ENCODE peak calls at places on chromosome 3, in seven cellular contexts. F, C, E, B, J, D and K are unnamed samples.

GRCh38 chr3:141834296-141834695 is 42.1 kb upstream of the ATP1B3 start:
- DNase-seq in E (no peak), D (no peak), B (no peak), C (no peak), F (no peak), J (no peak), K (no peak)

GRCh38 chr3:9700536-9700935 is 3.1 kb upstream of the CPNE9 start:
- DNase-seq in E (no peak), J (no peak), D (no peak), B (no peak), F (no peak), C (no peak), K (no peak)

GRCh38 chr3:38022301-38022700 is 7.1 kb downstream of the PLCD1 start:
- DNase-seq in D (peak), E (no peak), B (no peak), J (no peak), F (no peak), C (no peak), K (no peak)

GRCh38 chr3:126316515-126316939 is 40.7 kb downstream of the KLF15 start:
- DNase-seq in D (peak), E (no peak), B (no peak), J (no peak), C (no peak), F (no peak), K (no peak)

GRCh38 chr3:45067486-45067885 is 41.4 kb downstream of the CLEC3B start:
- DNase-seq in E (no peak), J (peak), D (no peak), B (no peak), F (no peak), C (no peak), K (no peak)

GRCh38 chr3:17355591-17355990 is 386.8 kb downstream of the TBC1D5 start:
- DNase-seq in D (no peak), F (no peak), J (peak), E (no peak), C (no peak), B (no peak), K (peak)

GRCh38 chr3:88595025-88595424 is 445.3 kb downstream of the C3orf38 start:
- DNase-seq in F (no peak), B (no peak), D (no peak), E (no peak), C (no peak), J (peak), K (no peak)

GRCh38 chr3:150130404-150131100 is 159.9 kb upstream of the PFN2 start:
- DNase-seq in E (peak), B (no peak), J (no peak), F (no peak), C (no peak), D (no peak), K (no peak)

GRCh38 chr3:190266915-190267290 is 55.3 kb downstream of the CLDN1 start:
- DNase-seq in C (no peak), E (no peak), B (no peak), D (no peak), F (no peak), J (peak), K (no peak)

GRCh38 chr3:113908133-113908532 is 39.7 kb upstream of the ZDHHC23 start:
- DNase-seq in F (no peak), J (no peak), D (no peak), E (no peak), C (no peak), B (no peak), K (no peak)

GRCh38 chr3:115464036-115464435 is 159.3 kb upstream of the GAP43 start:
- DNase-seq in F (no peak), C (no peak), B (no peak), E (no peak), D (no peak), J (no peak), K (no peak)

GRCh38 chr3:42838571-42838970 is 29.3 kb downstream of the ACKR2 start:
- DNase-seq in E (no peak), B (no peak), F (no peak), J (no peak), D (no peak), C (no peak), K (no peak)

GRCh38 chr3:52032702-52033408 is 23.5 kb downstream of the DUSP7 start:
- DNase-seq in J (no peak), D (no peak), E (no peak), F (no peak), C (no peak), B (no peak), K (no peak)

GRCh38 chr3:133124511-133124910 is 86.3 kb downstream of the TMEM108 start:
- DNase-seq in J (no peak), C (peak), D (no peak), F (no peak), E (no peak), B (peak), K (no peak)

GRCh38 chr3:39718674-39719595 is 90.5 kb upstream of the MYRIP start:
- DNase-seq in J (peak), C (no peak), F (no peak), D (no peak), E (no peak), B (no peak), K (peak)

GRCh38 chr3:158909870-158910269 is 108.0 kb downstream of the MFSD1 start:
- DNase-seq in C (no peak), B (no peak), F (no peak), D (no peak), J (peak), E (no peak), K (no peak)

GRCh38 chr3:57164606-57165573 is at the start of gene IL17RD:
- DNase-seq in F (peak), C (peak), B (peak), J (peak), D (peak), E (peak), K (peak)

GRCh38 chr3:38049358-38050126 is 10.5 kb downstream of the DLEC1 start:
- DNase-seq in B (no peak), E (no peak), D (no peak), J (no peak), F (no peak), C (no peak), K (no peak)

GRCh38 chr3:9809239-9809614 is 835 bp upstream of the TTLL3 start:
- DNase-seq in J (no peak), E (no peak), B (no peak), C (no peak), D (no peak), F (peak), K (no peak)

GRCh38 chr3:24299236-24299635 is 195.4 kb downstream of the THRB start:
- DNase-seq in E (no peak), B (no peak), F (no peak), J (peak), C (no peak), D (no peak), K (no peak)

GRCh38 chr3:179842061-179842460 is 189.2 kb downstream of the USP13 start:
- DNase-seq in E (no peak), D (no peak), B (no peak), J (no peak), F (no peak), C (no peak), K (no peak)

GRCh38 chr3:14431928-14432834 is 29.8 kb downstream of the SLC6A6 start:
- DNase-seq in E (no peak), F (peak), J (peak), B (peak), D (peak), C (peak), K (no peak)

GRCh38 chr3:79297242-79297641 is 470.6 kb downstream of the ROBO1 start:
- DNase-seq in E (no peak), B (no peak), F (no peak), C (no peak), D (no peak), J (peak), K (peak)

GRCh38 chr3:123678108-123678511 is 93.3 kb upstream of the HACD2 start:
- DNase-seq in D (no peak), B (no peak), E (no peak), C (no peak), J (peak), F (no peak), K (peak)

GRCh38 chr3:186782542-186783069 is 771 bp upstream of the EIF4A2 start:
- DNase-seq in B (no peak), F (peak), J (no peak), E (no peak), C (no peak), D (no peak), K (no peak)

GRCh38 chr3:98341758-98342157 is 11.9 kb upstream of the OR5K4 start:
- DNase-seq in J (no peak), D (no peak), F (no peak), E (no peak), B (no peak), C (no peak), K (no peak)

GRCh38 chr3:43291546-43291945 is 5.2 kb downstream of the SNRK start:
- DNase-seq in C (no peak), B (no peak), F (no peak), D (no peak), E (no peak), J (no peak), K (no peak)

DNA sequence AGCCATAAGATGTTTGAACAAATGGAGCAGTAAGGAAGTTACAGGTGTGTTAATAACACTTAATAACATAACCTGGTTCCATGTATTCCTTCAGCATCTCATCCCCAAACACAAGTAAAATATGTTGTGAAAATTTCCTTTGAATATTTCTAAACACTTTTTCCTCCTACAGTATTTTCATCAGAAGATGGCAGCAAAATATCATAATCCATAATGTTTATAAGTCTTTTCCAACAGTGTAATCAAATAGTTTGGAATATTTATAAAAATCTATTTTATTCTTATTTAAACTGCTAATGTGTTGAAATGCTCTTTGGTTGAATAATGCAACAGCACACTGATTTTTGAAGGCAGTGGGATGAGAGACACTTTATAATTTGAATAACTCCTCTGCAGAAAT is 1020.5 kb downstream of the OTOL1 start:
- DNase-seq in D (no peak), C (no peak), E (no peak), F (no peak), J (peak), B (no peak), K (no peak)
- TF ChIP-seq CTCF in D (no peak), C (no peak), E (no peak), F (no peak), J (no peak), B (no peak), K (no peak)

DNA sequence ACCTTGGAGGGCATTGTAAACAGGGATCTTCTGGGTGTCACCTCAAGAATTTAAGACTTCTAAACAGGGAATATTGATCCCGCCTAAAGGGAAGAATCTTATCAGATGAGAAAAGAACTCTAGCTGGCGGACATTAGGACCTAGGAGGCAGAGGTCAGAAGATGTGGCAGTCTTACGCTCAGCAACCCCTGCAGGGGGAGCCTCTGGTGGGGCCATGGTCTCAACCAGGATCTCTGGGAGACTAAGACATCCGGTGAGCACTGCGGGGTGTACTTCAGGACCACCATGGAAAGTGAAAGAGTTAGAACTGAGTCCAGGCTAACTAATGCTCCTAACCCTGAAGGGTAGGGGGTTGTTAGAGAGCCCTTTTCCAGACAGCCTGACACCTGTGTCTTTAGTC is 295.2 kb downstream of the VGLL3 start:
- DNase-seq in E (no peak), J (no peak), D (no peak), F (no peak), C (no peak), B (no peak), K (no peak)
- TF ChIP-seq CTCF in E (peak), J (no peak), D (no peak), F (no peak), C (no peak), B (no peak), K (no peak)

DNA sequence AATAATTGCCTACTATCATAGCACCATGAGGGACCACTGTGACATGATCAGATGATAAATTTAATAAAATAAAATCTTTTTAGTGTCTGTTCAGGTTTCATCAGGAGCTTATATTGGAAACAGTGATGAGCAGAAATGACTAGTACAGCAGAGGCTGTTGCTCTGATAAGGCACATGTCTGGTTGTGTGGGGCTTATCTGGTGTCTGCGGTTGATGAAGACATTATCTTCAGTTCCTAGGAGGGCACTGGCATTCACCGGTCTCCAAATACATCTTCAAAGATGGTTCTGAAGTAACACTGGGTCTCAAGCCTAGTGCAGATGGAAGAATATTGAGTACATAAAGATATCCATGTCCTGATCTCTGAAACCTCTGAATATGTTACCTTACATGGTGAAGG is 125.3 kb downstream of the SUCNR1 start:
- DNase-seq in J (no peak), E (no peak), D (no peak), B (no peak), F (no peak), C (no peak), K (no peak)
- TF ChIP-seq CTCF in J (no peak), E (no peak), D (no peak), B (no peak), F (no peak), C (no peak), K (no peak)

DNA sequence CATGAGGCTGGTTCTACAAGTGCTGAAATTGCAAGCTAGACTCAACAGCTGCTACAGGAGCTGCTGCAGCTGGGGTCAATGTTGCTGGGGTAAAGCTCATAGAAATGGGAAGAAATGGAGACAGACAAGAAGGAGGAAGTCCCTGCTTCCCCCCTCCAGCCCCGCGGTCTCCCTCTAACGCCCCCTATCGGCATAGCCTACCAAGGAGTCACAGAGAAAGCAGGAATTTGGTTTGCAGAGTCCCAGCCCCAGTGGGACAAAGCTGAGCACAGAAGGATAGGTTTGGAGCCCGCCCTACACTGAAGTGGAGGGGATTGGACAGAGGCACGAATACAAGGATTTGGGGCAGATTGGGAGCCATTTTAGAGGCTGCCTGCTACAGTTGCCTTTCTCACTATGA is 176.9 kb upstream of the ANKRD28 start:
- DNase-seq in E (peak), F (no peak), J (no peak), D (no peak), B (no peak), C (no peak), K (no peak)
- TF ChIP-seq CTCF in E (peak), F (no peak), J (peak), D (no peak), B (no peak), C (no peak), K (peak)

DNA sequence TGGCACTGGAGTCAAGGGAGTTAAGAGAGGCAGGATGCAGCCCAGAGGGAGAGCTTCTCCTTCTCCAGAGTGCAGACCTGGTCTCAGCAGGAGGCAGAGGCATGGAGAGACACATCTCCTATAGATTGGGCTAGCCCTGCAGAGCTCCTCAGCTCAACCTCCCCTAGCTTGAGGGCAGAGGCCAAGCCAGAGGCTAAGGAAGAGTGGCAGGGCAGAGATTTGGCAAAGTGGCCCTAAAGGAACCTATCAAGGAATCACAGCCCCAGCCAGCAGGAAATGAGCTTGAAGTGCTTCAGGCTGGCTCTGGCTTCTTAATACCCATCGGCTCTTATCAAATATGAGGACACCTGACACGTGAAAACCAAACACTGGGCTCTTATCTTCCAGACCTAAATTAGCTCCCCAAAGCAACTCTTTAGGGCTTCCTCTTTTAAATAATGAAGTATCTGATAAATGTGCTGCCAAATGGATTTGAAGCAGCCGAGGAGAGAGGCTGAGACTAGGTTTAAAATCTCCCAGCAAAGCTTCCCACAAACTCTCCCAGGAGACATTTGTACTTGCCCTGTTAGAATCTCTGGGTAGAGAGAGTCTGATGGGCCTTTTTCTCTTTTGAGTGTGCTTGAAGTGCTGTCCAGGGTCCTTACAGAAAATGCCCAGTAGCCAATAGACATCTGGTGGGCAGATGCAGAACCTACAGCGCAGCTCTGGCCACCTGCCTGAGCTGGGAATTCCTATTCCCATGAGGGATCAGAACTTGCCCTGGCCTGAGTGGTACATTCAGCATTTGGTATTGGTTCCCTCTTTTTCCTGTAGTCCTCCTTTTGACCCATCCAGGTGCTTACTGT is 271.4 kb downstream of the CLSTN2 start:
- DNase-seq in D (no peak), B (no peak), F (no peak), E (no peak), C (no peak), J (peak), K (peak)
- TF ChIP-seq CTCF in D (peak), B (peak), F (no peak), E (peak), C (peak), J (peak), K (peak)

DNA sequence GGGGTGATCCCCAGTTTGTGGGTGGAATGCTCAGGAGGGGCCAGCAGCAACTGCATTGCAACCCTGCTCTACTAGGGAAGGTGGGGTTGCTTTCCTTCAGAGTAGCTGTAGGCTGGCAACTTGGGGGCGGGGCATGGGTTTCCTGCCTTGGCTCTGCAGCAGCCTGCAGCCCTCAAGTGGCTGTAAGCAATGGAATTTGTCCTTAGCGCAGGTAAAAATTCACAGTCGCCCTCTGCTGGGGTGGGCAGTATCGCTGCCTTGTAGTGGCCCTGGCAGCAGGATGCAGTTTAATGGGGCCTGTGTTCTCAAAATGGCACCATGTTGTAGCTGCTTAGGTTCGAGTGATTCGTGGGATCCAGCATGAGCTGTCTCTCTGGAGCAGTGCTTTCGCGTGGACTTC is 29.8 kb downstream of the STT3B start:
- DNase-seq in J (no peak), C (peak), F (no peak), E (peak), D (no peak), B (peak), K (no peak)
- TF ChIP-seq CTCF in J (no peak), C (no peak), F (no peak), E (peak), D (no peak), B (no peak), K (no peak)

DNA sequence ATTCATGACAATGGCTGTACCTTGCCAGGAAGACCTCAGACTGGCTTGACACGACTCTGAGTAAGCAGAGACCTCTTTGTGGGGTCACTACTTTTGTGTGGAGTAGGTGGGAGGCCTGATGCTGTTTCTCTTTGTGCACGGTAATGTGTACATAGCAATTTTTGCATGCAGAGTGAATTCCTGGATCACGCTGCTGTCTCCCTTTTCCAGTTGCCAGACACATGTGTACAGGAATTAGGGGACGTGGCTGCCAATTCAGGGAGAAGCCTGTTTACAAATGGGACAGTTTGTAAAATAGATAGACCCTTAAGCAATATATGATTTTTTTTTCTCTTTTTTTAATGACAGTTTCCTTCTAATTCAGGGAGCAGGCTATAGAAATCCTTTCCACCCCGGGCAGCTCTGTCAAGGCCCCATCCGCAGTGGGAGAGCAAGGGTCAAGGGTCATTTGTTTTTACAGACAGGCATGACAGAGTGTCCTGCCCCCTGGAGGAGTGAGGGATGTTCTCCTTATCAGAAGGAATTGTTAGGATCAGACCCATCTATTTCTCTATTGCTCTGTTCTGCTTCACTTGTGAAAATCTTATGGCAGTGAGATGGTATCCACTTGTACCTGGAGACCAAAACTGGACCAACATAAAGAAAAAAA is 4.7 kb downstream of the CACNA1D start:
- DNase-seq in B (no peak), C (no peak), J (no peak), D (no peak), F (no peak), E (no peak), K (no peak)
- TF ChIP-seq CTCF in B (no peak), C (no peak), J (peak), D (no peak), F (no peak), E (peak), K (no peak)

DNA sequence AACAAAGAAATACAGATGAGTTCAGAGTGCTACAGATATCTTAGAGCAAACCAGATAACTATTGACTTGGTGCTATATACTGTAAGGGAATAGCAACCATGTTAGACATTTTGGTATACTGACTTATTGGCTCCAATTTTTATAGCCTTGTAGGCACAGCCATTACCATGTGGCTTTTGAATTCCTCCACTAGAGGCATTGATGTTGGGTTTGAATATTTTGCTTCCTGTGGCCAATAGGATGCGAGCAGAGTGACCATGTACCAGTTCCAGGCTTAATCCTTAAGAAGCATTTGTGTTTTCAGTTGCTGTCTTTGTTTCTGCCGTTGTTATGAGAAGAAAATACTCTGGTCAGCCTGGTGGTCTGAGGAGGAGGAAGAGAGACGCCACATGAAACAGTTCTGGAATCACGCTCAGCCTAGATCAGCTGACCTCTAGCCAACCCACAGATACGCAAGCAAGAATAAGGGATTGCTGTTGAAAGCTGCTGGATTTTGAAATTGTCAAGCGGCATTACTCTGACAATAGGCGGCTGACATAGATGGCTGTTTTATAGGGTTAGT is 109.4 kb upstream of the TNIK start:
- DNase-seq in B (no peak), D (no peak), C (no peak), F (no peak), J (no peak), E (no peak), K (no peak)
- TF ChIP-seq CTCF in B (no peak), D (no peak), C (no peak), F (no peak), J (peak), E (no peak), K (no peak)